ENCODE peak calls at places on chromosomes 1 and 21, in nine cellular contexts. G is astrocyte, T is prostate gland, V is dorsolateral prefrontal cortex, B is GM23338, R is uterus, O is HL-60, Y is A549, F is endodermal cell. W is an unnamed sample.

GRCh38 chr1:19682257-19682656 is 17.6 kb downstream of the HTR6 start:
- DNase-seq in B (no peak), V (no peak), F (no peak), R (no peak), G (peak; percentile 77), T (no peak), O (no peak), Y (no peak), W (no peak)

GRCh38 chr1:154445040-154445472 is 39.9 kb downstream of the IL6R start:
- DNase-seq in G (peak; percentile 78), F (no peak), T (no peak), R (no peak), O (no peak), Y (no peak), V (no peak), B (no peak), W (no peak)

GRCh38 chr21:44405948-44406872 is 49.1 kb upstream of the LRRC3 start:
- DNase-seq in R (no peak), O (no peak), G (peak; percentile 14), T (no peak), Y (no peak), B (no peak), V (peak; percentile 17), F (no peak), W (no peak)

GRCh38 chr1:229147086-229147485 is 123.8 kb upstream of the RAB4A start:
- DNase-seq in B (peak; percentile 27), Y (no peak), G (no peak), F (no peak), O (no peak), R (no peak), T (peak; percentile 22), V (no peak), W (peak; percentile 74)

GRCh38 chr1:175629318-175629694 is 114.1 kb downstream of the TNR start:
- DNase-seq in B (peak; percentile 47), V (no peak), G (no peak), O (no peak), T (no peak), F (no peak), R (no peak), Y (no peak), W (peak; percentile 32)

GRCh38 chr1:182389619-182390047 is 2.0 kb downstream of the GLUL start:
- DNase-seq in O (peak; percentile 73), V (peak; percentile 46), F (no peak), Y (no peak), R (peak; percentile 36), G (no peak), T (peak; percentile 80), B (no peak), W (no peak)

GRCh38 chr1:170674986-170675385 is 11.1 kb downstream of the PRRX1 start:
- DNase-seq in Y (no peak), G (no peak), B (no peak), R (no peak), V (no peak), O (no peak), T (no peak), F (no peak), W (no peak)

GRCh38 chr1:81582467-81582986 is 218.2 kb upstream of the ADGRL2 start:
- DNase-seq in R (no peak), O (no peak), G (peak; percentile 44), Y (peak; percentile 0), V (no peak), F (no peak), B (no peak), T (no peak), W (no peak)

DNA sequence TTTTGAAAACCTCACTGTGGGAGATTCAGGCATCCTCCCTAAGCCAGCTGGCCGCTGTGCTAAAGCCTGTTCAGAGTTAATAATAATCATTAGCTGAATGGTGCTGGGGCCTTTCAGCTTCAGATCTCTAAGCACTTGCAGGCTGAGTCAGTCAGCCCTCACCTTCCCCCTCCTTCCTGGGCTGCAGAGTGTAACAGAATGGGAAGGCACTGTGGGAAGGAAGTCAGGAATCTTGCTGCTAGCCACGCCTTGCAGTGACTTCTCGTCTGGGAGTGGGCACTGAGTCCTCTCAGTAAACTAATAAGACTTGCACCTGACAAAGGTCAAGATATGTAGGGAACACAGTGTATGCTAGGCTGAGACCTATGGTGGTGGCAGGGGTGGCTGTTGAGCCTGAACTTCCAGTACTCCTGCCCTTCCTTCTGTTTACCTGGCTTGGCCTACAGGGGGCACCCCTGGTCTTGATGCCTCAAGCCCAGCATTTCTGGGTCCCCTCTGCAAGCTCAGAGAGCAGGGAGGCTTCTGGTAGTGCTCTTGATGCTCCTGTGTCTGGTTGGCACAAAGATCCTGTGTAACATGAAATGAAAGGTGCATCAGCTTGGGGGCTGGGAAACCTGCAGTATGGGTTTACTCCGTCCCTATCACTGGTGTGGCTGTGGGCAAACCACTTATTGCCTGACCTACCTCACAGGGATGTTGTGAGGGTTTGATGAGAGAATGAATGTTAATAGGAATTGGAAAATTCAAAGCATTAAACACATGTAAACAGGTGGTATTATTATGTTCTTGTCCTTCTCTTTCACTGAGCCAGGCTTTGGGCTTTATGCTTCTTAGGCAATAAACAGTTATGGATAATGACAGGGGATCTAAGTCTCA is 6.0 kb downstream of the CYB561D1 start:
- DNase-seq in T (no peak), V (no peak), G (peak; percentile 64), Y (peak; percentile 56), F (peak; percentile 93), B (peak; percentile 90), O (peak; percentile 67), R (no peak), W (peak; percentile 82)
- H3K27ac ChIP-seq in T (no peak overlapping the region), V (peak overlapping the region; percentile 88), G (peak overlapping the region; percentile 10), Y (no peak overlapping the region), F (no peak overlapping the region), B (no peak overlapping the region), O (no peak overlapping the region), R (peak overlapping the region; percentile 5), W (peak overlapping the region; percentile 41)

GRCh38 chr1:199549424-199549823 is 478.1 kb upstream of the NR5A2 start:
- DNase-seq in V (no peak), R (no peak), Y (no peak), O (no peak), T (no peak), G (peak; percentile 37), B (no peak), F (no peak), W (no peak)

GRCh38 chr1:199546323-199546722 is 481.2 kb upstream of the NR5A2 start:
- DNase-seq in O (no peak), T (no peak), R (no peak), G (peak; percentile 14), V (no peak), Y (no peak), B (no peak), F (no peak), W (no peak)

GRCh38 chr1:199551967-199552565 is 475.4 kb upstream of the NR5A2 start:
- DNase-seq in Y (peak; percentile 65), B (peak; percentile 79), F (peak; percentile 71), V (peak; percentile 33), T (no peak), O (peak; percentile 51), R (no peak), G (peak; percentile 58), W (peak; percentile 81)

GRCh38 chr1:199553104-199553503 is 474.4 kb upstream of the NR5A2 start:
- DNase-seq in R (no peak), V (no peak), T (no peak), B (no peak), F (no peak), O (no peak), Y (no peak), G (no peak), W (no peak)

DNA sequence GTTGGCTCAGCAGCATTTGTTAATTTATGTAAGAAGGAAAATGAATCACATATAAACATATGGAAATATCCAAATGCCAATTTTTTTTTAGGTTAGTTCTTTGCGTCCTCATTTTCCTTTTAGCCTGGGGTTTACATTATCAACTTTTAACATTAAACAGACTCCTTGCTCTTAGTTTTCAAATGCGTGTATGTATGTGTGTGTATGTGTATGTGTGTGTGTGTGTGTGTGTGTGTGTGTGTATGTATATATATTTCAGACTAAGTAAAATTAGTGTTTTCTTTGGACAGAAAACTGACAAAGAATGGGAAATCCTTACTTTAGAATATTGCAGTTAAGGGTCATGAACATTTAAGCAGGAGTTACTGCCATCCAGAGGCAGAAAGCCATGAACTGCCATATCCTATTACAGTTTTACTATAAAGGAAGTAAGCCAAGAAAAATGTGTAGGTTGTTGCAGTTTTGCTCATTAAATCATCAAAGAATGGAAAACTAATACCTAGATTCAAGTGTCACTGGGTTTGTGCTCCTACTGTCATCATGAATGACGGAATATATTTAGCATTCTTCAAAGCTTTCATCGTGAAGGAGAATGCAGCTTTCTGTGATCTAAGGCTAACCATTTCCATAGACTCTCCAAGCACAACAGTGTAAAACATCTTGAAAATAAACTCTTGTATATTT is 477.0 kb upstream of the NR5A2 start:
- DNase-seq in Y (no peak), V (no peak), R (no peak), B (no peak), T (no peak), G (peak; percentile 23), F (no peak), O (no peak), W (no peak)
- TF ChIP-seq CTCF in Y (no peak), V (no peak), R (no peak), B (peak; percentile 21), T (no peak), G (peak; percentile 26), F (no peak), O (no peak), W (peak; percentile 29)

GRCh38 chr1:167011560-167012191 is 22.6 kb downstream of the MAEL start:
- DNase-seq in R (no peak), V (no peak), Y (no peak), T (no peak), G (no peak), O (no peak), B (no peak), F (no peak), W (no peak)

GRCh38 chr1:167012570-167012969 is 23.5 kb downstream of the MAEL start:
- DNase-seq in T (no peak), Y (no peak), V (no peak), G (no peak), O (no peak), R (no peak), F (no peak), B (no peak), W (no peak)

GRCh38 chr1:167016090-167016750 is 27.1 kb downstream of the MAEL start:
- DNase-seq in R (no peak), V (no peak), F (no peak), T (no peak), O (peak; percentile 42), B (no peak), Y (no peak), G (no peak), W (no peak)

GRCh38 chr1:167013124-167013900 is 24.2 kb downstream of the MAEL start:
- DNase-seq in G (no peak), Y (no peak), F (no peak), V (no peak), O (no peak), T (no peak), R (no peak), B (no peak), W (no peak)
- H3K4me3 ChIP-seq in G (no peak overlapping the region), Y (no peak overlapping the region), F (no peak overlapping the region), V (no peak overlapping the region), O (no peak overlapping the region), T (no peak overlapping the region), R (no peak overlapping the region), B (no peak overlapping the region), W (no peak overlapping the region)

DNA sequence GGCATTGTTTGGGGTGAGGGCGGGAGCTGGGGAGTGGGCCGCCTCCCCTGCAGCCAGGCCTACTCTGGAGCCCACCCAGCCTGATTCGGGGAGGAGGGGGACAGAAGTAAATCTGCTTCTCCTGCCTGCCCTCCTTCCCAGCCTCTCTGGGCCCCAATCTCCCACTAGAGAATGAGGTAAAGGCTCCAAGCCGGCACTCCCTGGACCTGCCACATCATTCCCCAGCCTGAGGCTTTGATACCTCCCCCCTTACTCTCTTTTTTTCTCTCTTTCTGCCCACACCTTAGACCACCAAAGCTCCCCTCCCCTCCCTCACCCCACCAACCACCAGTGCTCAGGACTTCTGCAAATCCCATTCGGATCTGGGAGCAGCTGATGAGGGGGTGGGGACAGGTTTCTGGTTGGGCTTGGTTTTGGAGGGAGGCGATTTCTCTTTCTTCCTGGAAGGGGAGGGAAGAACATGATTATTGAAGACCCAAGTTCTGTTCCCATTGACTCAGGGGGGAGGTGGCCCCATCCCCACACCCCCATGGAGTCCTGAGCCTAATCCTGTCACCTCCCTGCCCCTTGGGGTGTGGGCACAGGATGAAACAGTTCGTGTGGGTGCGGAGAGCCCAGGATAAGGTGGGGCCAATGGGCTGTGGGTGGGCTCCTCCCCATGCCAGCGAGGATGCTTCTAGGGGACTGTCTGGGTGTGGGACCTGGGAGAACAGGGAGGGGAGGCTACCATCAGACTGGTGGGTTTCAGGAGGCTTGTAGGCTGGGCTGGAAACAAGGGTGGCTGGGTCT is 1.3 kb downstream of the MAP7D1 start:
- DNase-seq in G (no peak), T (no peak), Y (no peak), O (peak; percentile 35), B (peak; percentile 36), V (no peak), R (no peak), F (no peak), W (peak; percentile 53)
- H3K27ac ChIP-seq in G (peak overlapping the region; percentile 94), T (peak overlapping the region; percentile 100), Y (peak overlapping the region; percentile 99), O (peak overlapping the region; percentile 86), B (no peak overlapping the region), V (peak overlapping the region; percentile 100), R (peak overlapping the region; percentile 100), F (peak overlapping the region; percentile 95), W (peak overlapping the region; percentile 97)

W was measured in WERI-Rb-1.